ENCODE peak calls at places on chromosome 22, in six cellular contexts. O, V, A, N, Q and B are unnamed samples.
A peak's percentile ranks its signal among the peaks of the same experiment; 100 is the strongest.

GRCh38 chr22:35842954-35843353 is 125.3 kb downstream of the APOL5 start:
- DNase-seq in O (peak; percentile 45), V (no peak), A (no peak), N (no peak), Q (no peak), B (no peak)

GRCh38 chr22:20531404-20532181 is 24.2 kb downstream of the MED15 start:
- DNase-seq in O (no peak), V (no peak), A (no peak), N (no peak), Q (no peak), B (peak; percentile 74)

GRCh38 chr22:44446483-44446882 is 51.5 kb downstream of the RTL6 start:
- DNase-seq in O (no peak), V (no peak), A (no peak), N (no peak), Q (no peak), B (no peak)

GRCh38 chr22:37051629-37052385 is at the start of gene KCTD17:
- DNase-seq in O (peak; percentile 48), V (peak; percentile 67), A (peak; percentile 47), N (peak; percentile 61), Q (peak; percentile 81), B (peak; percentile 73)

GRCh38 chr22:38230108-38230825 is 28.5 kb downstream of the MAFF start:
- DNase-seq in O (peak; percentile 56), V (no peak), A (no peak), N (no peak), Q (no peak), B (no peak)

GRCh38 chr22:25746012-25746373 is 4.0 kb downstream of the MYO18B start:
- DNase-seq in O (no peak), V (no peak), A (no peak), N (no peak), Q (no peak), B (no peak)

GRCh38 chr22:33726294-33726711 is 194.0 kb downstream of the LARGE1 start:
- DNase-seq in O (no peak), V (no peak), A (no peak), N (no peak), Q (no peak), B (no peak)

GRCh38 chr22:19494001-19494560 is 14.4 kb downstream of the CDC45 start:
- DNase-seq in O (no peak), V (no peak), A (no peak), N (no peak), Q (no peak), B (no peak)